ENCODE peak calls at places on chromosome 21, in four cellular contexts. H is uterus, C is stomach, M is A549. R is an unnamed sample.

GRCh38 chr21:30425826-30426225 is at the start of gene KRTAP13-3:
- DNase-seq in H (no peak), C (no peak), M (no peak), R (no peak)

GRCh38 chr21:20998886-20999285 is 677 bp downstream of the NCAM2 start:
- DNase-seq in H (no peak), C (no peak), M (no peak), R (no peak)

GRCh38 chr21:38343691-38344090 is 86.9 kb downstream of the KCNJ15 start:
- DNase-seq in H (no peak), C (peak; percentile 91), M (peak; percentile 58), R (no peak)

GRCh38 chr21:46425566-46425965 is 33.1 kb upstream of the DIP2A start:
- DNase-seq in H (no peak), C (no peak), M (no peak), R (no peak)

GRCh38 chr21:37365657-37366487 is 701 bp upstream of the DYRK1A start:
- DNase-seq in H (peak; percentile 69), C (peak; percentile 77), M (peak; percentile 19), R (peak; percentile 82)

GRCh38 chr21:39587376-39587775 is 25.4 kb upstream of the B3GALT5 start:
- DNase-seq in H (no peak), C (no peak), M (no peak), R (no peak)

GRCh38 chr21:27818847-27819246 is 852.0 kb upstream of the ADAMTS5 start:
- DNase-seq in H (no peak), C (no peak), M (no peak), R (no peak)

GRCh38 chr21:36470294-36470693 is 9.6 kb downstream of the CLDN14 start:
- DNase-seq in H (no peak), C (no peak), M (no peak), R (no peak)

GRCh38 chr21:31888936-31889371 is 16.1 kb downstream of the HUNK start:
- DNase-seq in H (no peak), C (no peak), M (peak; percentile 39), R (no peak)

GRCh38 chr21:38123626-38124025 is 133.2 kb upstream of the KCNJ15 start:
- DNase-seq in H (no peak), C (no peak), M (no peak), R (no peak)

GRCh38 chr21:37558676-37559204 is 192.2 kb downstream of the DYRK1A start:
- DNase-seq in H (no peak), C (no peak), M (no peak), R (no peak)

GRCh38 chr21:35084869-35085268 is 35.8 kb upstream of the RUNX1 start:
- DNase-seq in H (no peak), C (no peak), M (peak; percentile 3), R (no peak)

GRCh38 chr21:30598802-30599201 is at the start of gene KRTAP6-2:
- DNase-seq in H (no peak), C (no peak), M (no peak), R (no peak)

GRCh38 chr21:45522986-45523385 is 19.3 kb downstream of the SLC19A1 start:
- DNase-seq in H (no peak), C (no peak), M (no peak), R (peak; percentile 37)

GRCh38 chr21:31084689-31085088 is 46.4 kb upstream of the KRTAP19-8 start:
- DNase-seq in H (no peak), C (no peak), M (no peak), R (no peak)

GRCh38 chr21:40840441-40840840 is 6.5 kb downstream of the DSCAM start:
- DNase-seq in H (no peak), C (no peak), M (no peak), R (no peak)

GRCh38 chr21:22993822-22994574 is 1995.8 kb downstream of the NCAM2 start:
- DNase-seq in H (no peak), C (no peak), M (no peak), R (no peak)

GRCh38 chr21:35226960-35227741 is 178.0 kb upstream of the RUNX1 start:
- DNase-seq in H (no peak), C (no peak), M (no peak), R (no peak)

GRCh38 chr21:23067672-23068071 is 2069.5 kb downstream of the NCAM2 start:
- DNase-seq in H (no peak), C (no peak), M (no peak), R (no peak)

GRCh38 chr21:31733521-31734149 is 1.7 kb upstream of the SCAF4 start:
- DNase-seq in H (no peak), C (no peak), M (no peak), R (no peak)

GRCh38 chr21:36589352-36589971 is 109.5 kb upstream of the SIM2 start:
- DNase-seq in H (peak; percentile 33), C (peak; percentile 54), M (no peak), R (no peak)

GRCh38 chr21:35438643-35439404 is 389.7 kb upstream of the RUNX1 start:
- DNase-seq in H (no peak), C (peak; percentile 60), M (no peak), R (no peak)

GRCh38 chr21:46055863-46056281 is 42.0 kb upstream of the COL6A2 start:
- DNase-seq in H (peak; percentile 76), C (no peak), M (no peak), R (peak; percentile 91)

GRCh38 chr21:38311765-38312164 is 55.0 kb downstream of the KCNJ15 start:
- DNase-seq in H (no peak), C (no peak), M (no peak), R (no peak)

GRCh38 chr21:38460171-38460742 is 38.0 kb downstream of the ERG start:
- DNase-seq in H (no peak), C (no peak), M (no peak), R (no peak)

GRCh38 chr21:43341349-43342163 is 85.4 kb downstream of the SIK1 start:
- DNase-seq in H (no peak), C (no peak), M (peak; percentile 54), R (no peak)

GRCh38 chr21:43343992-43344886 is 82.7 kb downstream of the SIK1 start:
- DNase-seq in H (no peak), C (peak; percentile 89), M (peak; percentile 31), R (no peak)

GRCh38 chr21:43342301-43342881 is 84.5 kb downstream of the SIK1 start:
- DNase-seq in H (no peak), C (no peak), M (no peak), R (no peak)

GRCh38 chr21:43345046-43345745 is 81.7 kb downstream of the SIK1 start:
- DNase-seq in H (no peak), C (no peak), M (no peak), R (no peak)

DNA sequence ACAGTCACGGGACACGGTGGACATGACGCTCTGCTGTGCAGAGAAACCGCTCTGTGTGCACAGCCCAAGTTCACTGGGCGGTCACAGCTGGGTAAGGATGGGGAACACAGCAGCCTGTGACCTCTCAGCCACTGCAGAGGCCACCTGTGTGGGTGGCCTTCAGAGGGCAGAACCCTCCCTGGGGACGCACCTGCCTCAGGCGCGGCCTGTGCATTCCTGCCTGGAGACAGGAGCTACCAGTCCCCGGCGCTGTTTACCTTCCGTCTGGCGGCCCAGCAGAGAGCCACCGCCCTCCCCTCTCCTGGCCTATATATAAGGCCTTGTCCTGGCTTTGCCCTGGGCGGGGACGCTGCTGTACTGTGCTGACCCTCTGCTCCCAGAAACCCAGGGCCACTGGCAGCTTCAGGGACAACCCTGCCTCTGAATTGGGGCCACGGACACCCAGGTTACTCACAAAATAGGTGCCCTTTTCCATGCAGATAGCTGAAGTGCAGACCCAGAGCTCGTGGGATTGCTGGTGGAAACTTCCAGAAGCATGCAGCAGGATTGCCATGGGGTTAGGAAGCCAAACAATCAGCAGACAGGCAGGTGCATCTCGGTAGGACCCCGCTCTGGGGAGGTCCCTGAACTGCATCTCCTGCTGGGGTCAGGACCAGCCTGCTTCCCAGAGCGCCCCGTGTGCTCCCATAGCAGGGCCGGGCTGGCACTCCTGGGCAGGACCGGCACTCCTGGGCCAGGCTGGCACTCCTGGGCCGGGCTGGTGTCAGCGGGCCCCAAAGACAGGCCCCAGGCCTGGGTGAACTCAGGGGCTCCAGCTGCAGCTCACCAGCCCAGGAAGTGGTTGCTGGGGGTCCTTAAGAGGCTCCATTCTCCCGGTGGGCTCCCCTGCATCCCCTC is 83.6 kb downstream of the SIK1 start:
- DNase-seq in H (no peak), C (peak; percentile 96), M (peak; percentile 46), R (no peak)
- TF ChIP-seq POLR2A in H (peak; percentile 20), C (no peak), M (no peak), R (no peak)

GRCh38 chr21:33402011-33402979 is 918 bp upstream of the IFNGR2 start:
- DNase-seq in H (peak; percentile 73), C (peak; percentile 40), M (peak; percentile 43), R (peak; percentile 89)
- TF ChIP-seq POLR2A in H (peak; percentile 32), C (no peak), M (no peak), R (peak; percentile 13)

GRCh38 chr21:16125274-16125673 is 395.5 kb downstream of the USP25 start:
- DNase-seq in H (no peak), C (no peak), M (no peak), R (no peak)
- TF ChIP-seq POLR2A in H (no peak), C (no peak), M (no peak), R (no peak)

GRCh38 chr21:25584833-25585232 is 22.4 kb downstream of the MRPL39 start:
- DNase-seq in H (no peak), C (no peak), M (no peak), R (no peak)
- TF ChIP-seq POLR2A in H (no peak), C (no peak), M (no peak), R (no peak)

GRCh38 chr21:41903559-41904351 is 24.6 kb upstream of the PRDM15 start:
- DNase-seq in H (no peak), C (no peak), M (no peak), R (peak; percentile 40)

GRCh38 chr21:41900401-41900800 is 21.3 kb upstream of the PRDM15 start:
- DNase-seq in H (no peak), C (no peak), M (no peak), R (peak; percentile 51)

GRCh38 chr21:41901782-41902181 is 22.6 kb upstream of the PRDM15 start:
- DNase-seq in H (no peak), C (no peak), M (no peak), R (no peak)

GRCh38 chr21:41901099-41901498 is 22.0 kb upstream of the PRDM15 start:
- DNase-seq in H (no peak), C (peak; percentile 53), M (no peak), R (peak; percentile 38)

GRCh38 chr21:41902946-41903345 is 23.8 kb upstream of the PRDM15 start:
- DNase-seq in H (no peak), C (no peak), M (no peak), R (peak; percentile 33)
- TF ChIP-seq POLR2A in H (no peak), C (no peak), M (no peak), R (no peak)

DNA sequence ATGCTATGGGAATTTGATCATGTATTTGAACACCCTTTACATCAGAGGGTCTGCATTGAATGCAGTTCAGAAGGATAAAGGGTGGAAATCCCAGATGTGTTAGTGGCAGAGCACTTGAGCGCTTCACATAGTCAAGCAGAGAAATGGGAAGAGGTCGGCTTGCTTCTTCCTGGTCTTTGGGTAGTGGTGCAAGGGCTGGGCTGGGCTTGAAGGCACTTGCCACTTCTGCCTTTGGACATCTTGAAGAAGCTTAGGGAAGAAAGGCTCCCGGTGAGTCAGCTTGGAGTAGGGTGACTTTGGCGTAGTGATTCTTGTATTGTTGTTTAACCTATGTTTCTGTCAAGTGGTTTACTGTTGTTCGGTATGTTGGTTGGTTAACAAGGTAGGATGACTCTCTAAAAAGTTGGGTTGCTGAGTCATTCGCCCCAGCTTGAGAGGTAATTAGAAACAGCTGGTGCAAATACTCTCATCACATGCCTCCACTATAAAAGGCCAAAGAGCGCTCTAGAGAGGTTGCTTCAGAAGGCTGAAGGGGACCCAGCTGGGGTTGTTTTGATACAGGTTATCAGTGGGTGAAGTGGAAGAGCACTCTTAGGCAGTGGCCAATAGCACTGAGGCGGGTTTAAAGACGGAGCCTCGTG is 1.3 kb downstream of the BACH1 start:
- DNase-seq in H (no peak), C (peak; percentile 39), M (peak; percentile 13), R (peak; percentile 79)
- TF ChIP-seq POLR2A in H (no peak), C (no peak), M (no peak), R (no peak)

GRCh38 chr21:14361958-14362357 is 21.0 kb downstream of the HSPA13 start:
- DNase-seq in H (no peak), C (no peak), M (no peak), R (no peak)
- TF ChIP-seq POLR2A in H (no peak), C (no peak), M (no peak), R (no peak)

R was measured in sigmoid colon.